ENCODE peak calls at places on chromosomes 4 and X, in seven cellular contexts. H is HepG2; D is GM12878; C is ascending aorta; Z is cardiac muscle cell; V is CD8-positive, alpha-beta memory T cell; T is naive thymus-derived CD4-positive, alpha-beta T cell. Y is an unnamed sample. For H3K4me1, the result is how much of the 10 kb centered on the place peaks cover.

GRCh38 chrX:1673337-1673736 is 58.5 kb downstream of the ASMT start:
- DNase-seq in H (peak), C (no peak), T (peak), Z (peak), D (no peak), V (no peak), Y (peak)

GRCh38 chr4:36863601-36864000 is 380.9 kb upstream of the NWD2 start:
- DNase-seq in V (no peak), D (no peak), H (no peak), T (no peak), C (no peak), Z (no peak), Y (no peak)

GRCh38 chrX:96438803-96439202 is 245.8 kb upstream of the DIAPH2 start:
- DNase-seq in T (no peak), D (no peak), H (no peak), V (no peak), C (no peak), Z (no peak), Y (peak)

GRCh38 chrX:66142351-66142750 is 21.7 kb upstream of the HEPH start:
- DNase-seq in T (no peak), V (no peak), C (no peak), D (no peak), Z (no peak), H (no peak), Y (no peak)

GRCh38 chr4:2785613-2786012 is 7.3 kb upstream of the SH3BP2 start:
- DNase-seq in D (peak), H (no peak), V (no peak), T (peak), C (no peak), Z (no peak), Y (no peak)

GRCh38 chrX:112147206-112147605 is 64.6 kb upstream of the TRPC5 start:
- DNase-seq in Z (peak), V (no peak), H (no peak), T (no peak), C (no peak), D (no peak), Y (peak)

GRCh38 chr4:41154001-41154813 is 60.1 kb downstream of the APBB2 start:
- DNase-seq in V (no peak), C (no peak), D (no peak), Z (no peak), H (no peak), T (no peak), Y (no peak)

GRCh38 chr4:13940921-13941320 is 313.4 kb upstream of the BOD1L1 start:
- DNase-seq in V (no peak), C (no peak), H (no peak), D (no peak), T (no peak), Z (no peak), Y (no peak)

GRCh38 chr4:40421839-40422238 is 86.7 kb downstream of the CHRNA9 start:
- DNase-seq in C (no peak), Z (no peak), H (no peak), T (no peak), V (no peak), D (no peak), Y (no peak)

GRCh38 chr4:131470360-131470759 is 1678.7 kb upstream of the PCDH10 start:
- DNase-seq in V (no peak), D (no peak), Z (no peak), C (no peak), H (no peak), T (no peak), Y (no peak)

GRCh38 chr4:70734971-70735370 is 13.2 kb downstream of the RUFY3 start:
- DNase-seq in C (no peak), Z (no peak), V (no peak), T (peak), D (no peak), H (no peak), Y (no peak)

GRCh38 chrX:2325076-2325784 is 175.5 kb downstream of the DHRSX start:
- DNase-seq in V (peak), C (peak), H (no peak), T (peak), D (peak), Z (no peak), Y (no peak)

GRCh38 chrX:44071847-44072545 is 98.8 kb upstream of the NDP start:
- DNase-seq in T (no peak), V (no peak), Z (no peak), C (no peak), H (no peak), D (no peak), Y (peak)

GRCh38 chr4:183905081-183905592 is at the start of gene STOX2:
- DNase-seq in V (no peak), T (no peak), Z (peak), C (peak), H (peak), D (no peak), Y (peak)

GRCh38 chrX:38817004-38817703 is 15.9 kb downstream of the MID1IP1 start:
- DNase-seq in H (no peak), C (peak), V (no peak), T (no peak), Z (peak), D (no peak), Y (peak)

GRCh38 chr4:177573487-177573886 is 131.2 kb upstream of the AGA start:
- DNase-seq in V (no peak), H (no peak), T (no peak), Z (no peak), C (no peak), D (no peak), Y (peak)

GRCh38 chr4:123755655-123756054 is 359.1 kb downstream of the SPRY1 start:
- DNase-seq in C (no peak), H (no peak), Z (no peak), T (no peak), D (no peak), V (no peak), Y (no peak)

GRCh38 chrX:15404712-15405111 is 20.5 kb upstream of the VEGFD start:
- DNase-seq in Z (no peak), T (no peak), V (no peak), D (no peak), C (no peak), H (no peak), Y (peak)

GRCh38 chr4:175770555-175770954 is 41.5 kb downstream of the GPM6A start:
- DNase-seq in Z (no peak), H (no peak), C (no peak), D (no peak), T (no peak), V (no peak), Y (no peak)

GRCh38 chrX:8981742-8982141 is 52.2 kb downstream of the FAM9B start:
- DNase-seq in T (no peak), C (no peak), D (no peak), Z (peak), V (no peak), H (no peak), Y (no peak)

GRCh38 chr4:85762204-85762884 is 287.4 kb downstream of the ARHGAP24 start:
- DNase-seq in H (no peak), C (peak), V (no peak), D (no peak), Z (no peak), T (no peak), Y (peak)

GRCh38 chr4:53781614-53782467 is 190.6 kb upstream of the LNX1 start:
- DNase-seq in H (peak), D (no peak), Z (no peak), V (no peak), C (no peak), T (no peak), Y (no peak)

GRCh38 chr4:154208424-154208823 is 283.2 kb downstream of the DCHS2 start:
- DNase-seq in D (no peak), C (no peak), Z (no peak), H (no peak), V (no peak), T (no peak), Y (no peak)

GRCh38 chr4:93317046-93317445 is 511.5 kb upstream of the ATOH1 start:
- DNase-seq in V (no peak), T (no peak), C (no peak), Z (no peak), D (no peak), H (no peak), Y (no peak)

GRCh38 chr4:94870151-94870550 is 112.4 kb downstream of the BMPR1B start:
- DNase-seq in H (no peak), C (no peak), Z (no peak), V (no peak), T (no peak), D (no peak), Y (no peak)

GRCh38 chrX:150352114-150352513 is 11.0 kb upstream of the MAMLD1 start:
- DNase-seq in Z (no peak), C (no peak), V (no peak), D (no peak), T (no peak), H (no peak), Y (peak)

GRCh38 chrX:9627827-9628406 is 137.7 kb downstream of the GPR143 start:
- DNase-seq in V (no peak), D (no peak), T (no peak), Z (no peak), C (no peak), H (no peak), Y (peak)

GRCh38 chr4:37799941-37800554 is 26.4 kb upstream of the PGM2 start:
- DNase-seq in H (no peak), Z (no peak), C (no peak), V (no peak), D (no peak), T (no peak), Y (no peak)

GRCh38 chr4:121073672-121074386 is 1.5 kb upstream of the NDNF start:
- DNase-seq in V (no peak), T (no peak), H (no peak), D (no peak), Z (no peak), C (no peak), Y (no peak)

GRCh38 chr4:121072836-121073362 is 564 bp upstream of the NDNF start:
- DNase-seq in H (no peak), V (no peak), T (peak), C (no peak), Z (peak), D (no peak), Y (peak)

GRCh38 chr4:121070696-121071639 is 1.4 kb downstream of the NDNF start:
- DNase-seq in C (peak), H (no peak), V (peak), Z (peak), D (no peak), T (peak), Y (peak)

GRCh38 chr4:121071640-121072037 is 696 bp downstream of the NDNF start:
- DNase-seq in D (no peak), T (no peak), Z (no peak), C (no peak), V (no peak), H (no peak), Y (no peak)

GRCh38 chr4:121072080-121072835 is at the start of gene NDNF:
- DNase-seq in Z (peak), D (no peak), H (peak), T (peak), C (no peak), V (peak), Y (peak)
- H3K4me3 ChIP-seq in Z (peak), D (no peak), H (no peak), T (peak), C (peak), V (peak), Y (peak)

GRCh38 chrX:30851459-30851858 is 37.6 kb downstream of the TAB3 start:
- DNase-seq in Z (no peak), H (no peak), C (no peak), V (no peak), D (no peak), T (no peak), Y (no peak)
- H3K4me1 ChIP-seq in Z (under half), H (under half), C (under half), V (under half), D (under half), T (under half), Y (under half)

DNA sequence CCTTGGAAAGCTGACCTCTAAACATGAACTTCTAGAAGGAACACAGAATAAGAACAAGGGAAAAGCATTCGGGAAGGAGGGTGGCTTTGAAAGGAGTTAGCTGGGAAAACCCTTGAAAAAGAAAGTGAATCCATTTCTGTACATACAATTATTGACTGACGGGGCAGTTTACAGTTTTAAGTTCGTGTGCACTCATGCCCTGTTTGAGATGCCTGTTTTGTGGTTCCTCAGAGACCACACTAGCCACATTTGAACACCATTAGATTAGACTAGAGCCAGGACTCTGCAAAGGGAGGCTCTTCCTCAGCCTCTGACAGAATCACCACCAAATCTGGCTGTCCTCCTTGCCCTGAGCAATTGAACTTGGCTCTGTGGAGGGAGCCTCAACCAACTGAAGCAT is 158.3 kb downstream of the PALLD start:
- DNase-seq in T (no peak), V (no peak), H (no peak), C (no peak), D (no peak), Z (no peak), Y (no peak)
- H3K4me3 ChIP-seq in T (no peak), V (no peak), H (no peak), C (no peak), D (no peak), Z (no peak), Y (no peak)

DNA sequence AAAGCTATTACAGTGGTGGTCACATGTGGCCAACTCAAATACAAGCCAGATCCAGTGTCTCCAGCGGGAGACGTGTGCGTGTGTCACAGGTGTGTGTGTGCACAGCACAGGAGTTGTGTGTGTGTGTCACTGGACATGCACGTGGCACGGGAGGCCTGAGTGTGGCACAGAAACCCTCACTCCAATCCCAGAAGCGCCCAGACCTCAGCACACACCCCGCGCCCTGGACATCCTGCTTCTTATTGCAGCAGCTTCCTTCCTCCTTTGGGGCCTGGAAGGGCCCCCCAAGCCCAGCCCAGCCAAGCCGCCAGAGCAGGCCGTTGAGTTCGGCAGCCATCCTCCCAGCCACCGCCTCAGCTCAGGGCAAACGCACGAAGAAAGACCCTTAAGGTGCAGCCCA is 37.9 kb downstream of the ACOX3 start:
- DNase-seq in C (peak), V (no peak), T (no peak), D (no peak), H (no peak), Z (no peak), Y (no peak)
- H3K4me1 ChIP-seq in C (under half), V (under half), T (under half), D (under half), H (under half), Z (under half), Y (under half)

GRCh38 chrX:153685179-153685536 is 2.6 kb upstream of the SLC6A8 start:
- DNase-seq in H (no peak), D (no peak), C (no peak), Z (peak), V (no peak), T (no peak), Y (no peak)
- H3K4me3 ChIP-seq in H (peak), D (no peak), C (no peak), Z (no peak), V (no peak), T (no peak), Y (no peak)

DNA sequence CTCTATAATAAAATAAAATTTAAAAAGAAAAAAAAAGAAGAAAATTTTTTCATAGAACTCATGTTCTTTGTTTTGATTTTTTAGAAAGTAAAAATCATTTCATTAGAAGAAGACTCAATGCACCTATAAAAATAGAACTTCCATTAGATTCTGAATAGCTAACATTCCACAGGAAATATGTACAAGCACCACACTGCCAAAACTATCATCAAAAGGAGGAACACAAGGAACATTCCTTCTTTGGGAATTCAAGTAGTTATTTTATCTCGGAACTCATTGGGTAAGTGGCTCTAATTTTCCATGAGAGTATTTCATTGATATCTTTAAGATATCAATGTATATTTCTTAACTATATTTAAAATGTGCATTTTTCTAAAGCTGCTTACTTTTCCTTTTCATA is 157.6 kb downstream of the CAMK2D start:
- DNase-seq in C (no peak), Z (no peak), H (no peak), V (no peak), T (no peak), D (no peak), Y (peak)
- H3K4me1 ChIP-seq in C (under half), Z (under half), H (under half), V (under half), T (under half), D (under half), Y (under half)

GRCh38 chr4:1209821-1210220 is 37.4 kb upstream of the SPON2 start:
- DNase-seq in D (no peak), H (no peak), Z (peak), T (no peak), C (peak), V (no peak), Y (peak)
- H3K4me3 ChIP-seq in D (no peak), H (no peak), Z (no peak), T (no peak), C (no peak), V (no peak), Y (peak)

GRCh38 chr4:7049295-7049694 is 6.1 kb downstream of the TADA2B start:
- DNase-seq in D (no peak), C (no peak), Z (no peak), H (no peak), T (no peak), V (no peak), Y (no peak)

GRCh38 chr4:7048642-7049041 is 5.5 kb downstream of the TADA2B start:
- DNase-seq in C (no peak), H (no peak), D (no peak), T (no peak), Z (no peak), V (no peak), Y (no peak)

GRCh38 chr4:7045961-7046921 is 3.1 kb downstream of the TADA2B start:
- DNase-seq in D (peak), H (no peak), T (no peak), V (no peak), C (no peak), Z (no peak), Y (no peak)

GRCh38 chr4:7045553-7045952 is 2.4 kb downstream of the TADA2B start:
- DNase-seq in H (no peak), Z (no peak), D (no peak), C (no peak), V (no peak), T (no peak), Y (no peak)

DNA sequence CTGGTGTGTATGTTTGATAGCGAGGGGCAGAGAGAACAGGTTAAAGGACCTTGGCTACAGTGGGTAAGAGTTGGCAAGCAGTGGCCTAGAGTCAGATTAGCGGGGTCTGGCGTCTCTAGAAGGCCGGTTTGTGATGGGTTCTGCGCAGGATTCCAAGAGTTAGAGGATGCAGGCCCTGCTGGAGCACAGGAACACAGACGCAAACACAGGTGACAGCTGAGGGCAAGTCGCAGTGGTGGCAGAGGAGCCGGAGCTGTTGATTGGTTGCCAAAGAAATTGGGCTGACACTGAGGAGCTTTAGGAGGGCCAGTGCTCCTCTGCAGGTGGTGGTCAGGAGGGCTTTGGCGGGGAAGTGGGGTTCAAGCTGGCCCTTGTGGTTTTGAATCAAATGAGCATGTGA is 3.8 kb downstream of the TADA2B start:
- DNase-seq in H (no peak), V (no peak), Z (no peak), C (no peak), D (no peak), T (no peak), Y (no peak)
- H3K4me1 ChIP-seq in H (under half), V (under half), Z (under half), C (under half), D (under half), T (under half), Y (under half)

Y was measured in adipocyte.